ENCODE peak calls at places on chromosome 12, in six cellular contexts. M, D, I, Q, H and K are unnamed samples.

GRCh38 chr12:60437297-60437696 is 841.5 kb downstream of the SLC16A7 start:
- DNase-seq in M (no peak), D (no peak), I (no peak), Q (no peak), H (no peak), K (no peak)

GRCh38 chr12:15979096-15980091 is 68.3 kb downstream of the DERA start:
- DNase-seq in M (peak; percentile 97), D (no peak), I (no peak), Q (no peak), H (no peak), K (peak; percentile 21)

GRCh38 chr12:53100466-53101151 is 2.7 kb upstream of the SOAT2 start:
- DNase-seq in M (no peak), D (no peak), I (no peak), Q (peak; percentile 34), H (no peak), K (no peak)

GRCh38 chr12:52952082-52952801 is 3.3 kb downstream of the KRT18 start:
- DNase-seq in M (no peak), D (no peak), I (no peak), Q (no peak), H (no peak), K (no peak)

GRCh38 chr12:110348431-110349059 is 55.0 kb downstream of the ANAPC7 start:
- DNase-seq in M (no peak), D (no peak), I (no peak), Q (no peak), H (no peak), K (no peak)

GRCh38 chr12:123807002-123807401 is 44.9 kb downstream of the DNAH10 start:
- DNase-seq in M (no peak), D (no peak), I (no peak), Q (no peak), H (no peak), K (no peak)

GRCh38 chr12:131711551-131712205 is 788 bp downstream of the SFSWAP start:
- DNase-seq in M (no peak), D (no peak), I (no peak), Q (no peak), H (no peak), K (no peak)

GRCh38 chr12:1760566-1761382 is 59.6 kb upstream of the LRTM2 start:
- DNase-seq in M (peak; percentile 45), D (no peak), I (peak; percentile 68), Q (no peak), H (no peak), K (peak; percentile 12)

GRCh38 chr12:130827432-130827831 is 11.6 kb downstream of the STX2 start:
- DNase-seq in M (no peak), D (no peak), I (no peak), Q (peak; percentile 53), H (no peak), K (no peak)

GRCh38 chr12:31702047-31702446 is 26.8 kb downstream of the AMN1 start:
- DNase-seq in M (peak; percentile 34), D (no peak), I (peak; percentile 15), Q (no peak), H (no peak), K (no peak)

GRCh38 chr12:9793774-9794395 is 33.2 kb upstream of the CD69 start:
- DNase-seq in M (no peak), D (no peak), I (no peak), Q (no peak), H (no peak), K (no peak)

GRCh38 chr12:5200276-5201087 is 156.8 kb downstream of the KCNA5 start:
- DNase-seq in M (no peak), D (peak; percentile 4), I (peak; percentile 4), Q (peak; percentile 35), H (peak; percentile 93), K (peak; percentile 16)

GRCh38 chr12:55997535-55997859 is 421 bp downstream of the SUOX start:
- DNase-seq in M (no peak), D (no peak), I (no peak), Q (no peak), H (no peak), K (no peak)

GRCh38 chr12:109888179-109889020 is 8.1 kb upstream of the GLTP start:
- DNase-seq in M (peak; percentile 95), D (peak; percentile 88), I (peak; percentile 50), Q (no peak), H (no peak), K (peak; percentile 89)

GRCh38 chr12:103561174-103561573 is 25.9 kb upstream of the STAB2 start:
- DNase-seq in M (peak; percentile 58), D (no peak), I (no peak), Q (no peak), H (no peak), K (no peak)

GRCh38 chr12:108646597-108647190 is 13.0 kb upstream of the SELPLG start:
- DNase-seq in M (peak; percentile 60), D (no peak), I (no peak), Q (no peak), H (no peak), K (no peak)

GRCh38 chr12:53803703-53804102 is 51.9 kb upstream of the CISTR start:
- DNase-seq in M (no peak), D (no peak), I (no peak), Q (no peak), H (no peak), K (no peak)

GRCh38 chr12:63206908-63207307 is 55.9 kb upstream of the AVPR1A start:
- DNase-seq in M (no peak), D (no peak), I (no peak), Q (no peak), H (no peak), K (peak; percentile 31)

GRCh38 chr12:49200882-49201594 is 12.2 kb upstream of the TUBA1A start:
- DNase-seq in M (peak; percentile 88), D (peak; percentile 85), I (peak; percentile 51), Q (no peak), H (no peak), K (peak; percentile 55)

GRCh38 chr12:25583545-25583944 is 30.5 kb upstream of the LMNTD1 start:
- DNase-seq in M (peak; percentile 34), D (no peak), I (peak; percentile 10), Q (peak; percentile 49), H (no peak), K (peak; percentile 4)

GRCh38 chr12:58026892-58027891 is 85.8 kb downstream of the ATP23 start:
- DNase-seq in M (peak; percentile 70), D (no peak), I (no peak), Q (no peak), H (no peak), K (no peak)
- H3K27ac ChIP-seq in M (no peak overlapping the region), D (no peak overlapping the region), I (no peak overlapping the region), Q (no peak overlapping the region), H (no peak overlapping the region), K (no peak overlapping the region)

DNA sequence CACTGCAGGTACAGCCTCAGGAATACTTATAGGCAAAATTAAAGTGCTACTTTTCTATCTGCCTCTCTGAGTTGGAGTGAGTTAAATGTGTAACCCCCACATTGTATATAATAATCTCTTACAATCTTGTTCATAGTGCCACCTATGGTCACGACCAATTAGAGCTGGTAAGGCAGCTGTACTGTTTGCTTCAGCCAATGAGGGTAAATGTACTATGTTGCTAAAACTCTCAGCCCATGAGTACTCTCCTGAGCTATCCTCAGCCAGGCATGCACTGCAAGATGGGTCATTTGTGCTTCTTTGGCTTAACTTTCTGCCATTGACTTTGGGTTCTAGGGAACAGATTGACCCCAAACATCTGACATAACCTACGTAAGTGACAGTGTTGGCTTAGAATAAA is 15.0 kb upstream of the MDM2 start:
- DNase-seq in M (no peak), D (no peak), I (peak; percentile 59), Q (no peak), H (peak; percentile 53), K (peak; percentile 89)
- TF ChIP-seq CTCF in M (no peak), D (no peak), I (no peak), Q (no peak), H (no peak), K (no peak)

GRCh38 chr12:11684393-11684792 is 34.9 kb downstream of the ETV6 start:
- DNase-seq in M (peak; percentile 45), D (no peak), I (no peak), Q (no peak), H (no peak), K (no peak)
- H3K27ac ChIP-seq in M (no peak overlapping the region), D (no peak overlapping the region), I (no peak overlapping the region), Q (no peak overlapping the region), H (no peak overlapping the region), K (no peak overlapping the region)

GRCh38 chr12:57368349-57369095 is 62.3 kb downstream of the R3HDM2 start:
- DNase-seq in M (no peak), D (no peak), I (no peak), Q (no peak), H (no peak), K (no peak)
- TF ChIP-seq CTCF in M (no peak), D (no peak), I (no peak), Q (no peak), H (no peak), K (no peak)

DNA sequence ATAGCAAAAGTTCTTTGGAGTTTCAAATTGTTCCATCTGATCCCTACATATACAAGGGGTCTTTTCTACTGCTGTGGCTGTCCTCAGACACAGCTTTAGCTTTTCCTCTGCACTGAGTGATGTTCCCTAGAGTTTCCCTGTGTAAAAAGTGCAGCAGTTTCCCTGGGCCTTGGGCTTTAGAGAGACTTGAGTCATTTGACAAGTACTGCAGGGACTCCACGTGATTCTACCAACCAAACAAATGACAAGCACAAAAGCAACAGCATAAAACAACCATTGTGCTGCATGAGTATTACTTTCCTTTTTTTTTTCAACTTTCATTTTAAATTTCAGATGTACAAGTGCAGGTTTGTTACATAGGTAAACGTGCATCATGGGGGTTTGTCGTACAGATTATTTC is 272.8 kb downstream of the PDZRN4 start:
- DNase-seq in M (no peak), D (no peak), I (no peak), Q (no peak), H (no peak), K (no peak)
- H3K27ac ChIP-seq in M (no peak overlapping the region), D (no peak overlapping the region), I (no peak overlapping the region), Q (no peak overlapping the region), H (no peak overlapping the region), K (no peak overlapping the region)

DNA sequence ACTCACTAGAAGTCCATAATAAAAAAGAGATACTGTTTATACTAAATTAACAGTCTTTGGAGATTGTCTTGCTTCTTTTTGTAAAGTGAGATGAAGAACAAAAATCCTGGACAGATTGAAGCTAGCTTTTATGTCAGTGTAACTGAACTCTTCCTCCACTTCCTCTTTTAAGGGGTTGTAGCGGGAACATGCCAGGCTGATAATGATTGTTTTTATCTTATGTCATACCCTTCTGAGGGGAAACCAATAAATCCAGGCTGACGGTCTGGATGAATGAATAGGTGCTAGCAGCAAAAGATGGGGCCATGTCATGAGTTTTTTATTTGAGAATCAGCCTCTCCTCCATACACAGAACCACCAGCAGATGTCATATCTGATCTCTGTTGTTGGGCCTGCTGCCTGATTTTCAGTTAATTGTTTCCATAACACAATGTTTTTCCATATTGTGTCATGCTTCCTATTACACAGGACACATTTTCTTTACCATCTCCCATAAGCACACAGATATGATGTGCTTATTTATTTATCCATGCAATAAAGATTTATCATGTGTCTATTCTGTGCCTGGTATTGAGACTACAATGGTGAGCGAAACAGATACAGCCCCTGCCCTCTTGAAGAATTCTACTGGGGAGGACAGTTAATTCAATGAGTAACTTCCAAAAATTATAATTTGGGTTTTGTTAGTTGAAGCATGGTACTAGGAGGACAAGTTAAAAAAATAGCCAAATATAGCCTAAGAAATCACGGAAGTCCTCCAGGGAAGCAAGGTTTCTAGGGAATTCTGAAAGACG is 33.5 kb upstream of the CRY1 start:
- DNase-seq in M (peak; percentile 11), D (no peak), I (peak; percentile 4), Q (no peak), H (no peak), K (peak; percentile 22)
- TF ChIP-seq CTCF in M (peak; percentile 39), D (peak; percentile 42), I (peak; percentile 57), Q (no peak), H (peak; percentile 41), K (peak; percentile 24)

GRCh38 chr12:47896633-47897032 is 8.2 kb downstream of the VDR start:
- DNase-seq in M (no peak), D (no peak), I (no peak), Q (no peak), H (no peak), K (peak; percentile 75)
- H3K27ac ChIP-seq in M (no peak overlapping the region), D (no peak overlapping the region), I (no peak overlapping the region), Q (no peak overlapping the region), H (no peak overlapping the region), K (peak overlapping the region; percentile 66)